ENCODE peak calls at places on chromosomes 11 and 22, in five cellular contexts. F is dorsolateral prefrontal cortex; U is activated B cell treated with CpG ODN at 0.5 μM for 24 hours; X is activated CD8-positive, alpha-beta memory T cell treated with anti-CD3 and anti-CD28 coated beads, Interleukin-2, amount 50 U/mL, for 48 hours; M is mesenchymal stem cell. Y is an unnamed sample.

GRCh38 chr22:50303848-50304527 is 3.5 kb downstream of the PLXNB2 start:
- DNase-seq in X (no peak), M (no peak), U (no peak), F (no peak), Y (no peak)

GRCh38 chr22:49633010-49633324 is 194.7 kb downstream of the BRD1 start:
- DNase-seq in M (no peak), U (no peak), X (no peak), F (no peak), Y (no peak)

GRCh38 chr11:111307472-111308108 is 9.2 kb downstream of the POU2AF3 start:
- DNase-seq in U (no peak), M (no peak), F (no peak), X (no peak), Y (no peak)

GRCh38 chr11:3626250-3626960 is 15.4 kb downstream of the ART5 start:
- DNase-seq in U (no peak), F (peak), X (no peak), M (no peak), Y (no peak)

GRCh38 chr11:76077575-76078150 is 128.6 kb downstream of the WNT11 start:
- DNase-seq in M (peak), X (no peak), F (no peak), U (no peak), Y (no peak)

GRCh38 chr11:100777118-100777517 is 90.0 kb downstream of the ARHGAP42 start:
- DNase-seq in M (no peak), X (no peak), F (no peak), U (no peak), Y (no peak)

GRCh38 chr22:47082505-47082904 is 320.1 kb downstream of the TBC1D22A start:
- DNase-seq in U (no peak), F (no peak), X (no peak), M (no peak), Y (no peak)

GRCh38 chr11:91761406-91762027 is 463.1 kb upstream of the FAT3 start:
- DNase-seq in M (no peak), X (no peak), F (no peak), U (no peak), Y (no peak)

GRCh38 chr11:1274501-1274900 is 34.9 kb downstream of the TOLLIP start:
- DNase-seq in U (no peak), M (no peak), F (no peak), X (no peak), Y (no peak)

GRCh38 chr22:29152381-29153138 is 53.1 kb upstream of the EMID1 start:
- DNase-seq in X (peak), F (peak), M (peak), U (no peak), Y (no peak)

GRCh38 chr11:8384199-8384821 is 120.6 kb upstream of the LMO1 start:
- DNase-seq in U (no peak), M (peak), F (no peak), X (no peak), Y (no peak)

GRCh38 chr11:125263268-125263790 is 98.8 kb downstream of the PKNOX2 start:
- DNase-seq in X (no peak), M (peak), U (no peak), F (peak), Y (peak)